ENCODE peak calls at places on chromosomes 12 and 14, in ten cellular contexts. R is mammary epithelial cell, H is lower lobe of right lung, X is astrocyte, W is ovary, Q is keratinocyte, J is kidney, A is Peyer's patch, Z is stomach, T is fibroblast of lung. C is an unnamed sample. For H3K36me3, the result is how much of the 10 kb centered on the place peaks cover.

GRCh38 chr14:90546767-90547166 is 149.9 kb downstream of the CALM1 start:
- DNase-seq in R (no peak), H (peak), X (no peak), W (no peak), Q (no peak), J (peak), A (peak), Z (no peak), T (no peak), C (no peak)

GRCh38 chr12:2834581-2835491 is at the start of gene NRIP2:
- DNase-seq in R (no peak), H (no peak), X (peak), W (peak), Q (no peak), J (peak), A (no peak), Z (no peak), T (peak), C (no peak)

GRCh38 chr12:104177663-104178501 is 37.7 kb upstream of the TXNRD1 start:
- DNase-seq in R (peak), H (peak), X (peak), W (peak), Q (no peak), J (peak), A (peak), Z (peak), T (peak), C (peak)

GRCh38 chr12:57844725-57845477 is 1.6 kb downstream of the CTDSP2 start:
- DNase-seq in R (peak), H (peak), X (peak), W (peak), Q (no peak), J (peak), A (no peak), Z (peak), T (peak), C (peak)

GRCh38 chr12:53974084-53975018 is at the start of gene HOTAIR:
- DNase-seq in R (peak), H (no peak), X (no peak), W (no peak), Q (no peak), J (no peak), A (no peak), Z (no peak), T (no peak), C (peak)

GRCh38 chr14:76541594-76542219 is 165.8 kb downstream of the ESRRB start:
- DNase-seq in R (no peak), H (no peak), X (no peak), W (no peak), Q (no peak), J (no peak), A (no peak), Z (no peak), T (no peak), C (no peak)

GRCh38 chr12:54606556-54606955 is 18.1 kb upstream of the PPP1R1A start:
- DNase-seq in R (no peak), H (no peak), X (no peak), W (no peak), Q (no peak), J (no peak), A (no peak), Z (no peak), T (no peak), C (no peak)

GRCh38 chr12:94770777-94771176 is 120.4 kb upstream of the TMCC3 start:
- DNase-seq in R (no peak), H (no peak), X (no peak), W (no peak), Q (no peak), J (no peak), A (no peak), Z (no peak), T (no peak), C (no peak)

GRCh38 chr12:6067152-6067916 is 57.1 kb downstream of the VWF start:
- DNase-seq in R (no peak), H (no peak), X (no peak), W (no peak), Q (no peak), J (no peak), A (no peak), Z (peak), T (peak), C (no peak)

GRCh38 chr12:109879332-109880048 is 851 bp downstream of the GLTP start:
- DNase-seq in R (peak), H (no peak), X (no peak), W (no peak), Q (no peak), J (no peak), A (no peak), Z (no peak), T (no peak), C (no peak)

GRCh38 chr14:75720828-75721227 is 59.8 kb downstream of the TTLL5 start:
- DNase-seq in R (peak), H (no peak), X (peak), W (peak), Q (no peak), J (peak), A (no peak), Z (peak), T (peak), C (peak)

GRCh38 chr12:54596526-54596946 is 8.1 kb upstream of the PPP1R1A start:
- DNase-seq in R (peak), H (peak), X (peak), W (peak), Q (peak), J (peak), A (peak), Z (peak), T (peak), C (no peak)

GRCh38 chr14:33587761-33588160 is 363.1 kb downstream of the EGLN3 start:
- DNase-seq in R (no peak), H (no peak), X (no peak), W (no peak), Q (no peak), J (no peak), A (no peak), Z (no peak), T (no peak), C (no peak)

GRCh38 chr12:5044420-5045295 is 979 bp downstream of the KCNA5 start:
- DNase-seq in R (no peak), H (no peak), X (no peak), W (no peak), Q (no peak), J (no peak), A (no peak), Z (no peak), T (no peak), C (no peak)

GRCh38 chr12:130709151-130710000 is 6.7 kb downstream of the RIMBP2 start:
- DNase-seq in R (no peak), H (no peak), X (no peak), W (no peak), Q (no peak), J (no peak), A (no peak), Z (peak), T (no peak), C (no peak)

GRCh38 chr14:54773171-54774006 is 129.2 kb downstream of the GCH1 start:
- DNase-seq in R (peak), H (peak), X (peak), W (peak), Q (peak), J (peak), A (peak), Z (peak), T (peak), C (peak)

GRCh38 chr12:54411398-54412241 is 7.4 kb downstream of the ITGA5 start:
- DNase-seq in R (peak), H (peak), X (peak), W (no peak), Q (peak), J (no peak), A (no peak), Z (peak), T (peak), C (peak)

GRCh38 chr12:121578230-121579189 is 2.3 kb downstream of the KDM2B start:
- DNase-seq in R (no peak), H (peak), X (no peak), W (peak), Q (no peak), J (peak), A (no peak), Z (no peak), T (peak), C (no peak)

GRCh38 chr12:131047789-131048610 is 94.3 kb downstream of the ADGRD1 start:
- DNase-seq in R (no peak), H (peak), X (no peak), W (no peak), Q (no peak), J (peak), A (peak), Z (no peak), T (no peak), C (no peak)

GRCh38 chr12:124800506-124800905 is 63.2 kb downstream of the SCARB1 start:
- DNase-seq in R (no peak), H (no peak), X (no peak), W (no peak), Q (no peak), J (no peak), A (no peak), Z (no peak), T (no peak), C (no peak)

GRCh38 chr12:58341791-58342190 is 400.4 kb downstream of the ATP23 start:
- DNase-seq in R (no peak), H (no peak), X (peak), W (no peak), Q (no peak), J (no peak), A (no peak), Z (no peak), T (peak), C (no peak)

GRCh38 chr12:89309452-89309802 is 42.9 kb downstream of the DUSP6 start:
- DNase-seq in R (no peak), H (no peak), X (no peak), W (no peak), Q (no peak), J (no peak), A (no peak), Z (no peak), T (no peak), C (no peak)

GRCh38 chr12:118633071-118633470 is 256.7 kb downstream of the SUDS3 start:
- DNase-seq in R (no peak), H (no peak), X (no peak), W (no peak), Q (no peak), J (no peak), A (no peak), Z (no peak), T (no peak), C (no peak)

GRCh38 chr14:23079716-23080115 is 15.2 kb downstream of the ACIN1 start:
- DNase-seq in R (no peak), H (no peak), X (peak), W (no peak), Q (no peak), J (no peak), A (no peak), Z (no peak), T (no peak), C (no peak)
- H3K36me3 ChIP-seq in R (under half), H (half or more), X (half or more), W (under half), Q (under half), J (under half), A (under half), Z (half or more), T (under half), C (under half)

GRCh38 chr14:36975834-36976233 is 196.6 kb downstream of the SLC25A21 start:
- DNase-seq in R (peak), H (no peak), X (no peak), W (no peak), Q (no peak), J (no peak), A (no peak), Z (no peak), T (peak), C (no peak)
- TF ChIP-seq CTCF in R (no peak), H (no peak), X (no peak), W (no peak), Q (no peak), J (no peak), A (no peak), Z (no peak), T (no peak), C (no peak)

GRCh38 chr12:90979019-90979418 is 24.0 kb upstream of the CCER1 start:
- DNase-seq in R (no peak), H (no peak), X (no peak), W (no peak), Q (no peak), J (no peak), A (no peak), Z (no peak), T (no peak), C (no peak)
- H3K27ac ChIP-seq in R (no peak), H (no peak), X (no peak), W (peak), Q (no peak), J (no peak), A (no peak), Z (no peak), T (no peak), C (no peak)

GRCh38 chr12:55698241-55698955 is 9.3 kb downstream of the ITGA7 start:
- DNase-seq in R (no peak), H (peak), X (no peak), W (no peak), Q (no peak), J (no peak), A (no peak), Z (no peak), T (no peak), C (no peak)
- H3K36me3 ChIP-seq in R (under half), H (under half), X (under half), W (under half), Q (under half), J (under half), A (under half), Z (under half), T (under half), C (under half)

GRCh38 chr14:93007225-93007997 is 84.5 kb downstream of the CHGA start:
- DNase-seq in R (peak), H (peak), X (peak), W (no peak), Q (peak), J (peak), A (peak), Z (peak), T (peak), C (no peak)
- TF ChIP-seq CTCF in R (no peak), H (no peak), X (no peak), W (no peak), Q (no peak), J (no peak), A (no peak), Z (no peak), T (no peak), C (no peak)

GRCh38 chr12:102063066-102063465 is 1.3 kb upstream of the WASHC3 start:
- DNase-seq in R (no peak), H (no peak), X (no peak), W (no peak), Q (no peak), J (no peak), A (no peak), Z (no peak), T (no peak), C (no peak)
- H3K27ac ChIP-seq in R (no peak), H (no peak), X (no peak), W (no peak), Q (no peak), J (no peak), A (no peak), Z (no peak), T (no peak), C (no peak)

GRCh38 chr14:97312910-97313309 is 515.7 kb downstream of the VRK1 start:
- DNase-seq in R (no peak), H (no peak), X (no peak), W (no peak), Q (no peak), J (no peak), A (no peak), Z (no peak), T (no peak), C (no peak)

GRCh38 chr14:97306785-97307246 is 509.6 kb downstream of the VRK1 start:
- DNase-seq in R (no peak), H (no peak), X (peak), W (no peak), Q (no peak), J (no peak), A (no peak), Z (no peak), T (no peak), C (no peak)

GRCh38 chr14:97315790-97316189 is 518.6 kb downstream of the VRK1 start:
- DNase-seq in R (no peak), H (no peak), X (no peak), W (no peak), Q (peak), J (no peak), A (no peak), Z (no peak), T (no peak), C (no peak)

GRCh38 chr14:97306133-97306784 is 509.1 kb downstream of the VRK1 start:
- DNase-seq in R (no peak), H (no peak), X (peak), W (no peak), Q (no peak), J (no peak), A (no peak), Z (no peak), T (no peak), C (no peak)

GRCh38 chr14:97311411-97311810 is 514.2 kb downstream of the VRK1 start:
- DNase-seq in R (no peak), H (no peak), X (no peak), W (no peak), Q (no peak), J (no peak), A (no peak), Z (no peak), T (no peak), C (no peak)
- H3K36me3 ChIP-seq in R (under half), H (under half), X (under half), W (under half), Q (under half), J (under half), A (under half), Z (under half), T (under half), C (under half)

GRCh38 chr14:61480704-61481285 is 159.4 kb downstream of the PRKCH start:
- DNase-seq in R (no peak), H (no peak), X (no peak), W (no peak), Q (no peak), J (no peak), A (no peak), Z (no peak), T (no peak), C (no peak)
- TF ChIP-seq CTCF in R (no peak), H (no peak), X (no peak), W (no peak), Q (no peak), J (no peak), A (no peak), Z (no peak), T (no peak), C (no peak)

GRCh38 chr12:122726056-122726558 is 4.5 kb downstream of the HCAR1 start:
- DNase-seq in R (peak), H (no peak), X (peak), W (no peak), Q (no peak), J (no peak), A (no peak), Z (peak), T (no peak), C (no peak)
- H3K27ac ChIP-seq in R (peak), H (peak), X (peak), W (no peak), Q (peak), J (no peak), A (no peak), Z (peak), T (no peak), C (no peak)